ENCODE peak calls at places on chromosome 4, in ten cellular contexts. One of them, this sample, is unnamed.

GRCh38 chr4:64417974-64418373 is 8.7 kb upstream of the TECRL start:
- DNase-seq in NB4: no peak
- DNase-seq in GM12865: no peak
- DNase-seq in lung: no peak
- DNase-seq in heart right ventricle: no peak
- DNase-seq in A549: no peak
- DNase-seq in ascending aorta: no peak
- DNase-seq in endothelial cell of umbilical vein: peak; percentile 21
- DNase-seq in fibroblast of pulmonary artery: peak; percentile 23
- DNase-seq in cardiac fibroblast: peak; percentile 53
- DNase-seq in this sample: no peak

GRCh38 chr4:78336093-78336943 is 215.3 kb upstream of the ANXA3 start:
- DNase-seq in NB4: no peak
- DNase-seq in GM12865: no peak
- DNase-seq in lung: no peak
- DNase-seq in heart right ventricle: no peak
- DNase-seq in A549: no peak
- DNase-seq in ascending aorta: no peak
- DNase-seq in endothelial cell of umbilical vein: no peak
- DNase-seq in fibroblast of pulmonary artery: peak; percentile 63
- DNase-seq in cardiac fibroblast: peak; percentile 94
- DNase-seq in this sample: peak; percentile 84

GRCh38 chr4:7872264-7872771 is 67.3 kb downstream of the AFAP1 start:
- DNase-seq in NB4: no peak
- DNase-seq in GM12865: no peak
- DNase-seq in lung: no peak
- DNase-seq in heart right ventricle: no peak
- DNase-seq in A549: no peak
- DNase-seq in ascending aorta: peak; percentile 68
- DNase-seq in endothelial cell of umbilical vein: no peak
- DNase-seq in fibroblast of pulmonary artery: peak; percentile 89
- DNase-seq in cardiac fibroblast: peak; percentile 91
- DNase-seq in this sample: peak; percentile 96

GRCh38 chr4:19580090-19580489 is 671.6 kb upstream of the SLIT2 start:
- DNase-seq in NB4: no peak
- DNase-seq in GM12865: no peak
- DNase-seq in lung: no peak
- DNase-seq in heart right ventricle: no peak
- DNase-seq in A549: no peak
- DNase-seq in ascending aorta: no peak
- DNase-seq in endothelial cell of umbilical vein: no peak
- DNase-seq in fibroblast of pulmonary artery: peak; percentile 85
- DNase-seq in cardiac fibroblast: peak; percentile 82
- DNase-seq in this sample: peak; percentile 83

GRCh38 chr4:2964077-2964471 is 703 bp downstream of the GRK4 start:
- DNase-seq in NB4: peak; percentile 49
- DNase-seq in GM12865: peak; percentile 26
- DNase-seq in lung: no peak
- DNase-seq in heart right ventricle: no peak
- DNase-seq in A549: no peak
- DNase-seq in ascending aorta: no peak
- DNase-seq in endothelial cell of umbilical vein: peak; percentile 28
- DNase-seq in fibroblast of pulmonary artery: no peak
- DNase-seq in cardiac fibroblast: no peak
- DNase-seq in this sample: no peak

GRCh38 chr4:54651050-54651449 is 6.7 kb upstream of the KIT start:
- DNase-seq in NB4: no peak
- DNase-seq in GM12865: no peak
- DNase-seq in lung: no peak
- DNase-seq in heart right ventricle: no peak
- DNase-seq in A549: no peak
- DNase-seq in ascending aorta: no peak
- DNase-seq in endothelial cell of umbilical vein: no peak
- DNase-seq in fibroblast of pulmonary artery: no peak
- DNase-seq in cardiac fibroblast: no peak
- DNase-seq in this sample: no peak

GRCh38 chr4:147590249-147590920 is 26.8 kb upstream of the TMEM184C start:
- DNase-seq in NB4: peak; percentile 52
- DNase-seq in GM12865: peak; percentile 73
- DNase-seq in lung: peak; percentile 54
- DNase-seq in heart right ventricle: peak; percentile 28
- DNase-seq in A549: peak; percentile 32
- DNase-seq in ascending aorta: peak; percentile 79
- DNase-seq in endothelial cell of umbilical vein: peak; percentile 70
- DNase-seq in fibroblast of pulmonary artery: peak; percentile 87
- DNase-seq in cardiac fibroblast: peak; percentile 84
- DNase-seq in this sample: peak; percentile 85

GRCh38 chr4:174358823-174359222 is 75.1 kb downstream of the CEP44 start:
- DNase-seq in NB4: peak; percentile 2
- DNase-seq in GM12865: peak; percentile 74
- DNase-seq in lung: no peak
- DNase-seq in heart right ventricle: no peak
- DNase-seq in A549: no peak
- DNase-seq in ascending aorta: no peak
- DNase-seq in endothelial cell of umbilical vein: no peak
- DNase-seq in fibroblast of pulmonary artery: peak; percentile 36
- DNase-seq in cardiac fibroblast: peak; percentile 13
- DNase-seq in this sample: peak; percentile 47

GRCh38 chr4:153785830-153786721 is 2.8 kb downstream of the SFRP2 start:
- DNase-seq in NB4: peak; percentile 41
- DNase-seq in GM12865: peak; percentile 23
- DNase-seq in lung: no peak
- DNase-seq in heart right ventricle: no peak
- DNase-seq in A549: no peak
- DNase-seq in ascending aorta: no peak
- DNase-seq in endothelial cell of umbilical vein: peak; percentile 20
- DNase-seq in fibroblast of pulmonary artery: peak; percentile 45
- DNase-seq in cardiac fibroblast: peak; percentile 52
- DNase-seq in this sample: peak; percentile 59
- H3K4me3 ChIP-seq in NB4: no peak overlapping the region
- H3K4me3 ChIP-seq in GM12865: no peak overlapping the region
- H3K4me3 ChIP-seq in lung: no peak overlapping the region
- H3K4me3 ChIP-seq in heart right ventricle: no peak overlapping the region
- H3K4me3 ChIP-seq in A549: no peak overlapping the region
- H3K4me3 ChIP-seq in ascending aorta: no peak overlapping the region
- H3K4me3 ChIP-seq in endothelial cell of umbilical vein: no peak overlapping the region
- H3K4me3 ChIP-seq in fibroblast of pulmonary artery: no peak overlapping the region
- H3K4me3 ChIP-seq in cardiac fibroblast: no peak overlapping the region
- H3K4me3 ChIP-seq in this sample: no peak overlapping the region

DNA sequence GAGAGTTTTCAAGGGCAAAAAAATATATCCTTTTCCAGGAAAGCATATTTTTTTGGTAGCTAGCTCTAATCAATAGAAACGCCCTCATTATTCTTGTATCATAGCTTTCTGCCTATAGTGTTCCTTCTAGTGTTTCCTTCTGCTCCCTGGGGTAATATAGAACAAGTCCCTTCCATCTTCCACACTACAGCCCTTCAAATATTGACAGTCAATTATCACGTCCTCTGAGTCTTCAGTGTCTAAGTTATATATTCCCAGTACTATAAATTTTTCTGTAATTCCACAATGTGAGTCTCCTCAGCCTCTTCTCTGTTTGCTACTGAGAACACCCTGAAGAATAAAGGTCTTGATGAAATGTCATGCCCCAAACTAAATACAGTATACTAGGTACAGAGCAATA is 1088.0 kb upstream of the PCDH7 start:
- DNase-seq in NB4: no peak
- DNase-seq in GM12865: no peak
- DNase-seq in lung: no peak
- DNase-seq in heart right ventricle: no peak
- DNase-seq in A549: no peak
- DNase-seq in ascending aorta: no peak
- DNase-seq in endothelial cell of umbilical vein: no peak
- DNase-seq in fibroblast of pulmonary artery: no peak
- DNase-seq in cardiac fibroblast: no peak
- DNase-seq in this sample: no peak
- TF ChIP-seq CTCF in NB4: no peak
- TF ChIP-seq CTCF in GM12865: no peak
- TF ChIP-seq CTCF in lung: no peak
- TF ChIP-seq CTCF in heart right ventricle: no peak
- TF ChIP-seq CTCF in A549: no peak
- TF ChIP-seq CTCF in ascending aorta: no peak
- TF ChIP-seq CTCF in endothelial cell of umbilical vein: no peak
- TF ChIP-seq CTCF in fibroblast of pulmonary artery: no peak
- TF ChIP-seq CTCF in cardiac fibroblast: no peak
- TF ChIP-seq CTCF in this sample: no peak

GRCh38 chr4:184819786-184820185 is 6.0 kb downstream of the ACSL1 start:
- DNase-seq in NB4: peak; percentile 59
- DNase-seq in GM12865: no peak
- DNase-seq in lung: no peak
- DNase-seq in heart right ventricle: no peak
- DNase-seq in A549: no peak
- DNase-seq in ascending aorta: no peak
- DNase-seq in endothelial cell of umbilical vein: no peak
- DNase-seq in fibroblast of pulmonary artery: no peak
- DNase-seq in cardiac fibroblast: no peak
- DNase-seq in this sample: no peak

GRCh38 chr4:184815046-184815877 is 10.5 kb downstream of the ACSL1 start:
- DNase-seq in NB4: peak; percentile 69
- DNase-seq in GM12865: peak; percentile 91
- DNase-seq in lung: peak; percentile 89
- DNase-seq in heart right ventricle: peak; percentile 66
- DNase-seq in A549: peak; percentile 24
- DNase-seq in ascending aorta: peak; percentile 80
- DNase-seq in endothelial cell of umbilical vein: peak; percentile 39
- DNase-seq in fibroblast of pulmonary artery: peak; percentile 86
- DNase-seq in cardiac fibroblast: peak; percentile 80
- DNase-seq in this sample: peak; percentile 75

GRCh38 chr4:184816962-184817361 is 8.8 kb downstream of the ACSL1 start:
- DNase-seq in NB4: no peak
- DNase-seq in GM12865: peak; percentile 46
- DNase-seq in lung: no peak
- DNase-seq in heart right ventricle: no peak
- DNase-seq in A549: no peak
- DNase-seq in ascending aorta: no peak
- DNase-seq in endothelial cell of umbilical vein: no peak
- DNase-seq in fibroblast of pulmonary artery: no peak
- DNase-seq in cardiac fibroblast: no peak
- DNase-seq in this sample: no peak

GRCh38 chr4:184818216-184818564 is 7.6 kb downstream of the ACSL1 start:
- DNase-seq in NB4: no peak
- DNase-seq in GM12865: peak; percentile 84
- DNase-seq in lung: no peak
- DNase-seq in heart right ventricle: no peak
- DNase-seq in A549: no peak
- DNase-seq in ascending aorta: no peak
- DNase-seq in endothelial cell of umbilical vein: no peak
- DNase-seq in fibroblast of pulmonary artery: no peak
- DNase-seq in cardiac fibroblast: no peak
- DNase-seq in this sample: no peak

DNA sequence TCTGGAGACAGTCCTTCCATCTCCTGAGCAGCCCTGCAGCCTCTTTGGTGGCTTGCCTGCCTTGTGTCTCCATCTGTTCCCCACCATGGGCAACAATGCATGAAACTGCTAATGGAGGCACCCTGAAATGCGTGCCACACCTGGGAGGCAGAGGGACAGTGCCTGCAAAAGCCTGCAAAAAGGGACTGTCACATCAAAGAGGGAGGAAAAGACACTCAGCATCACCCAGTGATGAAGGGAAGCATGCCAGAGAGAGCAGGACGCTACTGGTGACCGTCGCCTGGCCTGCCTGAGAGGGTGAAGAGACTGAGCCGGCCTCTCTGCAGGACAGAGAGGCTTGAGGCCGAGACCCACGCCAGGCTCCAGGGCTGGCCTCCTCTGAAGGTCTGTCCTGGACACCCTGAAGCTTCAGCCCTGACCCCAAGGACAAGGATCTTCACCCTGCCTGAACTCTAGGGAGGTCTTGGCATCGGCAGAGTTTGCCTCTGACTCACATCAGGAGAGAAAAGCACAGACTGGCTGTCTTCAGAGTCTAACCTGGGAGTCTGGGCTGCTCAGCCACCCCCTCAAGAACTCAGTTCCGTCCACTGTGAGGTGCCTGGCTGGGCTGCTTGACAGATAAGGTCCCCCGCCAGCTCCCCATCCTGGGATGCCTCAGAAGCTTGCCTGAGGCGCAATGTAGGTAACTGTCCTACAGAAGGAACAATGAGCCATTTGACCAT is 8.1 kb downstream of the ACSL1 start:
- DNase-seq in NB4: no peak
- DNase-seq in GM12865: peak; percentile 52
- DNase-seq in lung: no peak
- DNase-seq in heart right ventricle: no peak
- DNase-seq in A549: no peak
- DNase-seq in ascending aorta: no peak
- DNase-seq in endothelial cell of umbilical vein: no peak
- DNase-seq in fibroblast of pulmonary artery: no peak
- DNase-seq in cardiac fibroblast: no peak
- DNase-seq in this sample: no peak
- H3K4me3 ChIP-seq in NB4: no peak overlapping the region
- H3K4me3 ChIP-seq in GM12865: peak overlapping the region; percentile 30
- H3K4me3 ChIP-seq in lung: no peak overlapping the region
- H3K4me3 ChIP-seq in heart right ventricle: no peak overlapping the region
- H3K4me3 ChIP-seq in A549: no peak overlapping the region
- H3K4me3 ChIP-seq in ascending aorta: no peak overlapping the region
- H3K4me3 ChIP-seq in endothelial cell of umbilical vein: no peak overlapping the region
- H3K4me3 ChIP-seq in fibroblast of pulmonary artery: no peak overlapping the region
- H3K4me3 ChIP-seq in cardiac fibroblast: no peak overlapping the region
- H3K4me3 ChIP-seq in this sample: no peak overlapping the region

GRCh38 chr4:76585897-76586360 is 150.9 kb downstream of the SHROOM3 start:
- DNase-seq in NB4: no peak
- DNase-seq in GM12865: peak; percentile 84
- DNase-seq in lung: peak; percentile 89
- DNase-seq in heart right ventricle: peak; percentile 74
- DNase-seq in A549: peak; percentile 71
- DNase-seq in ascending aorta: peak; percentile 93
- DNase-seq in endothelial cell of umbilical vein: peak; percentile 62
- DNase-seq in fibroblast of pulmonary artery: peak; percentile 23
- DNase-seq in cardiac fibroblast: peak; percentile 42
- DNase-seq in this sample: no peak
- TF ChIP-seq CTCF in NB4: no peak
- TF ChIP-seq CTCF in GM12865: no peak
- TF ChIP-seq CTCF in lung: no peak
- TF ChIP-seq CTCF in heart right ventricle: peak; percentile 38
- TF ChIP-seq CTCF in A549: no peak
- TF ChIP-seq CTCF in ascending aorta: peak; percentile 30
- TF ChIP-seq CTCF in endothelial cell of umbilical vein: peak; percentile 46
- TF ChIP-seq CTCF in fibroblast of pulmonary artery: no peak
- TF ChIP-seq CTCF in cardiac fibroblast: peak; percentile 16
- TF ChIP-seq CTCF in this sample: peak; percentile 2